ENCODE peak calls at places on chromosome 9, in five cellular contexts. P is H9, N is H1, U is mesenchymal stem cell, D is neuronal stem cell. M is an unnamed sample.

GRCh38 chr9:105132006-105132405 is 112.4 kb upstream of the SLC44A1 start:
- DNase-seq in D (no peak), N (no peak), U (no peak), P (no peak), M (no peak)

GRCh38 chr9:37248651-37249163 is 128.3 kb downstream of the ZCCHC7 start:
- DNase-seq in D (no peak), P (no peak), N (no peak), U (no peak), M (peak; percentile 64)

GRCh38 chr9:13274901-13275641 is 4.4 kb downstream of the MPDZ start:
- DNase-seq in P (no peak), N (no peak), D (no peak), U (peak; percentile 39), M (peak; percentile 59)

GRCh38 chr9:91159664-91160121 is 202.0 kb downstream of the AUH start:
- DNase-seq in U (no peak), P (peak; percentile 49), D (no peak), N (no peak), M (no peak)

GRCh38 chr9:116163293-116164055 is 9.9 kb downstream of the PAPPA start:
- DNase-seq in P (no peak), U (no peak), D (no peak), N (no peak), M (no peak)

GRCh38 chr9:91419222-91420191 is 4.1 kb downstream of the NFIL3 start:
- DNase-seq in N (no peak), P (no peak), U (peak; percentile 98), D (no peak), M (peak; percentile 98)

GRCh38 chr9:109742759-109743388 is 37.1 kb upstream of the PALM2AKAP2 start:
- DNase-seq in N (no peak), U (peak; percentile 56), P (no peak), D (no peak), M (no peak)

GRCh38 chr9:6671416-6671815 is 25.9 kb upstream of the GLDC start:
- DNase-seq in U (no peak), D (no peak), P (no peak), N (no peak), M (no peak)

GRCh38 chr9:109063765-109064164 is 50.5 kb upstream of the CTNNAL1 start:
- DNase-seq in U (no peak), P (no peak), N (no peak), D (no peak), M (no peak)

GRCh38 chr9:32571969-32572899 is 725 bp downstream of the NDUFB6 start:
- DNase-seq in D (peak; percentile 57), U (peak; percentile 90), P (peak; percentile 66), N (no peak), M (peak; percentile 69)

GRCh38 chr9:81455826-81456225 is 233.5 kb downstream of the TLE1 start:
- DNase-seq in P (no peak), U (no peak), N (no peak), D (no peak), M (no peak)

GRCh38 chr9:83701769-83702168 is 6.0 kb downstream of the UBQLN1 start:
- DNase-seq in N (no peak), U (peak; percentile 22), D (no peak), P (no peak), M (no peak)
- H2BK12ac ChIP-seq in N (no peak overlapping the region), U (no peak overlapping the region), D (no peak overlapping the region), P (no peak overlapping the region), M (no peak overlapping the region)

GRCh38 chr9:130785053-130785452 is 50.0 kb upstream of the ABL1 start:
- DNase-seq in P (no peak), N (no peak), U (no peak), D (no peak), M (no peak)
- H2AK5ac ChIP-seq in P (no peak overlapping the region), N (no peak overlapping the region), U (no peak overlapping the region), D (no peak overlapping the region), M (no peak overlapping the region)

GRCh38 chr9:121353246-121353975 is 16.6 kb downstream of the STOM start:
- DNase-seq in U (no peak), P (no peak), N (no peak), D (no peak), M (no peak)
- H3K18ac ChIP-seq in U (no peak overlapping the region), P (no peak overlapping the region), N (no peak overlapping the region), D (no peak overlapping the region), M (no peak overlapping the region)

DNA sequence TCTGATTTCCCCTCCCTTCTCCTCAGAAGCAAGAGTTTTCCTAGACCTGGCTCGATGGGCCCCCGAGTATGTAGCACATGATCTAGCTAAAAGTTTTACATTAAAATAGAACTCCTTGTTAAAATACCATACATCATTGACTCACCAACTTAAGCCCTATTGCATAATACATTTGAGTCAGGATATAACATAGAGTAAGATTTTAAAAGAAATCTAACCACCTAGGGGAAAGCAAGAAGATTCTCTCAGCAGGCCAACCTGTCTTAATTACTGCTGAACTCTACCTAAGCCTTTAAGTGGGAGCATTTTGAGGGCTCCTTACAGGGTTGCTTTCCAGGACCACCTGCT is 39.5 kb downstream of the TMEM252 start:
- DNase-seq in P (no peak), N (no peak), U (no peak), D (no peak), M (peak; percentile 4)
- H2BK12ac ChIP-seq in P (no peak overlapping the region), N (no peak overlapping the region), U (no peak overlapping the region), D (no peak overlapping the region), M (no peak overlapping the region)

GRCh38 chr9:89698606-89699005 is 93.8 kb downstream of the GADD45G start:
- DNase-seq in U (no peak), N (no peak), P (no peak), D (no peak), M (no peak)

GRCh38 chr9:89701221-89701798 is 96.5 kb downstream of the GADD45G start:
- DNase-seq in N (no peak), D (no peak), U (no peak), P (no peak), M (no peak)

GRCh38 chr9:89695441-89695891 is 90.7 kb downstream of the GADD45G start:
- DNase-seq in U (no peak), D (no peak), N (no peak), P (peak; percentile 77), M (no peak)

GRCh38 chr9:89699646-89700045 is 94.8 kb downstream of the GADD45G start:
- DNase-seq in N (no peak), P (no peak), U (no peak), D (no peak), M (no peak)

DNA sequence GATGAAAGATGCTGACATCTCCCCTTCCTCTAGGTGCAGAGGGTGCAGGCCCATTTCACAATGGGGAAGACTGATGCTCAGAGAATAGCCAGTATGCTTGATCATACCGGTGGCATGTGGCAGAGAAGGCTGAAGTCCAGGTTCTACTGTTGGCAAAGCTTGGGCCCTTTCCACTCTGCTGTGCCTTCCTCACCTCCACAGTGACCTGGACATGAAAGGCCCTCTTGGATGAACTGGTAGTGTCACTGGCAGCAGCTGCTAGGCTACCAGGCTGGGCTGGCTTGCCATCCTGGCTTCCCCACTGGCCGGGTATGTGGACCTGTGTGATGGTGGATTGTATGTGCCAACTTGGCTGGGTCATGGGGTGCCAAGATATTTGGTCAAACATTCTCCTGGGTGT is 92.0 kb downstream of the GADD45G start:
- DNase-seq in P (no peak), N (no peak), U (no peak), D (no peak), M (no peak)
- H2AK5ac ChIP-seq in P (no peak overlapping the region), N (peak overlapping the region; percentile 87), U (no peak overlapping the region), D (no peak overlapping the region), M (no peak overlapping the region)

GRCh38 chr9:93095205-93096130 is 549 bp upstream of the CARD19 start:
- DNase-seq in D (peak; percentile 99), P (peak; percentile 100), N (peak; percentile 97), U (peak; percentile 98), M (peak; percentile 99)
- H3K18ac ChIP-seq in D (peak overlapping the region; percentile 94), P (peak overlapping the region; percentile 18), N (peak overlapping the region; percentile 10), U (peak overlapping the region; percentile 85), M (peak overlapping the region; percentile 10)

GRCh38 chr9:114735732-114736131 is 53.7 kb upstream of the TEX48 start:
- DNase-seq in U (no peak), D (no peak), P (no peak), N (no peak), M (no peak)

GRCh38 chr9:114732842-114733241 is 50.9 kb upstream of the TEX48 start:
- DNase-seq in D (no peak), N (no peak), P (no peak), U (peak; percentile 8), M (no peak)

GRCh38 chr9:114729706-114730105 is 47.7 kb upstream of the TEX48 start:
- DNase-seq in P (no peak), N (no peak), D (no peak), U (no peak), M (no peak)

GRCh38 chr9:114733814-114734213 is 51.8 kb upstream of the TEX48 start:
- DNase-seq in P (no peak), U (peak; percentile 75), D (no peak), N (no peak), M (peak; percentile 62)

GRCh38 chr9:114731701-114732100 is 49.7 kb upstream of the TEX48 start:
- DNase-seq in D (no peak), N (no peak), P (no peak), U (no peak), M (no peak)
- H2BK12ac ChIP-seq in D (no peak overlapping the region), N (no peak overlapping the region), P (no peak overlapping the region), U (no peak overlapping the region), M (no peak overlapping the region)

GRCh38 chr9:134413890-134414731 is 87.9 kb downstream of the RXRA start:
- DNase-seq in U (peak; percentile 87), D (no peak), P (no peak), N (no peak), M (peak; percentile 39)
- H2AK5ac ChIP-seq in U (peak overlapping the region; percentile 35), D (no peak overlapping the region), P (no peak overlapping the region), N (no peak overlapping the region), M (no peak overlapping the region)

GRCh38 chr9:35756743-35757526 is 2.9 kb upstream of the MSMP start:
- DNase-seq in P (peak; percentile 77), D (peak; percentile 63), N (peak; percentile 33), U (peak; percentile 21), M (peak; percentile 27)
- H3K18ac ChIP-seq in P (peak overlapping the region; percentile 58), D (peak overlapping the region; percentile 94), N (peak overlapping the region; percentile 82), U (no peak overlapping the region), M (peak overlapping the region; percentile 76)

GRCh38 chr9:125360621-125361020 is 99.0 kb downstream of the GAPVD1 start:
- DNase-seq in D (no peak), U (no peak), P (no peak), N (no peak), M (no peak)
- H2BK12ac ChIP-seq in D (no peak overlapping the region), U (no peak overlapping the region), P (no peak overlapping the region), N (no peak overlapping the region), M (no peak overlapping the region)

M was measured in trophoblast cell.